ENCODE peak calls at places on chromosomes 11 and 22, in seven cellular contexts. V is vagina, M is IMR-90, H is left ventricle myocardium inferior, K is HCT116, Q is sigmoid colon, N is psoas muscle. I is an unnamed sample.
A peak's percentile ranks its signal among the peaks of the same experiment; 100 is the strongest.

GRCh38 chr11:74837191-74837590 is 88.5 kb downstream of the RNF169 start:
- DNase-seq in V (no peak), M (no peak), H (no peak), K (no peak), Q (no peak), N (no peak), I (no peak)

GRCh38 chr22:17922925-17923898 is 101.1 kb downstream of the MICAL3 start:
- DNase-seq in V (no peak), M (peak; percentile 89), H (no peak), K (no peak), Q (no peak), N (no peak), I (no peak)

GRCh38 chr11:81915045-81915444 is 818.6 kb downstream of the FAM181B start:
- DNase-seq in V (no peak), M (no peak), H (no peak), K (no peak), Q (no peak), N (no peak), I (no peak)

GRCh38 chr11:31803813-31804438 is 7.2 kb downstream of the PAX6 start:
- DNase-seq in V (no peak), M (no peak), H (no peak), K (no peak), Q (no peak), N (no peak), I (no peak)

GRCh38 chr11:61507962-61508824 is at the start of gene LRRC10B:
- DNase-seq in V (no peak), M (no peak), H (no peak), K (peak; percentile 52), Q (no peak), N (peak; percentile 33), I (no peak)

GRCh38 chr11:28964811-28965210 is 856.6 kb downstream of the METTL15 start:
- DNase-seq in V (no peak), M (peak; percentile 66), H (no peak), K (no peak), Q (no peak), N (no peak), I (no peak)

GRCh38 chr11:45652781-45653180 is 12.6 kb downstream of the CHST1 start:
- DNase-seq in V (peak; percentile 77), M (peak; percentile 52), H (no peak), K (no peak), Q (peak; percentile 62), N (no peak), I (no peak)

GRCh38 chr22:48822278-48823233 is 1005.1 kb downstream of the BRD1 start:
- DNase-seq in V (no peak), M (no peak), H (no peak), K (no peak), Q (no peak), N (no peak), I (no peak)

GRCh38 chr11:128226106-128226716 is 361.1 kb downstream of the ETS1 start:
- DNase-seq in V (no peak), M (no peak), H (no peak), K (no peak), Q (no peak), N (no peak), I (no peak)

GRCh38 chr11:67056267-67056639 is 394 bp upstream of the RHOD start:
- DNase-seq in V (no peak), M (no peak), H (no peak), K (no peak), Q (no peak), N (no peak), I (no peak)

GRCh38 chr11:62012451-62013265 is 45.2 kb upstream of the FTH1 start:
- DNase-seq in V (no peak), M (peak; percentile 42), H (no peak), K (no peak), Q (no peak), N (no peak), I (no peak)

GRCh38 chr11:135027461-135027860 is 615.4 kb upstream of the B3GAT1 start:
- DNase-seq in V (no peak), M (peak; percentile 31), H (no peak), K (no peak), Q (no peak), N (no peak), I (no peak)

GRCh38 chr11:62435741-62436485 is 17.1 kb downstream of the SCGB1A1 start:
- DNase-seq in V (no peak), M (no peak), H (no peak), K (no peak), Q (no peak), N (no peak), I (no peak)

GRCh38 chr22:24525416-24526037 is 29.4 kb downstream of the GUCD1 start:
- DNase-seq in V (no peak), M (peak; percentile 65), H (peak; percentile 77), K (peak; percentile 54), Q (peak; percentile 80), N (peak; percentile 78), I (no peak)

GRCh38 chr22:37229805-37230672 is 14.0 kb downstream of the RAC2 start:
- DNase-seq in V (no peak), M (peak; percentile 51), H (peak; percentile 46), K (peak; percentile 51), Q (no peak), N (no peak), I (no peak)

GRCh38 chr22:17836977-17837742 is 62.9 kb upstream of the BID start:
- DNase-seq in V (no peak), M (no peak), H (no peak), K (no peak), Q (no peak), N (no peak), I (no peak)

GRCh38 chr22:37569009-37569920 is 9.0 kb downstream of the CDC42EP1 start:
- DNase-seq in V (no peak), M (no peak), H (no peak), K (no peak), Q (no peak), N (no peak), I (no peak)

GRCh38 chr11:60875366-60875720 is 8.0 kb downstream of the ZP1 start:
- DNase-seq in V (no peak), M (no peak), H (no peak), K (no peak), Q (peak; percentile 38), N (no peak), I (no peak)

GRCh38 chr11:124415356-124415923 is 9.2 kb downstream of the OR8B4 start:
- DNase-seq in V (no peak), M (peak; percentile 69), H (no peak), K (peak; percentile 46), Q (no peak), N (no peak), I (no peak)

GRCh38 chr11:36257351-36257750 is 31.9 kb downstream of the COMMD9 start:
- DNase-seq in V (no peak), M (peak; percentile 54), H (no peak), K (no peak), Q (no peak), N (no peak), I (no peak)

GRCh38 chr11:108498046-108498815 is at the start of gene POGLUT3:
- DNase-seq in V (no peak), M (peak; percentile 49), H (peak; percentile 63), K (no peak), Q (peak; percentile 85), N (peak; percentile 61), I (no peak)
- TF ChIP-seq CTCF in V (no peak), M (no peak), H (no peak), K (no peak), Q (no peak), N (no peak), I (peak; percentile 13)

GRCh38 chr11:130915556-130916237 is 582 bp downstream of the SNX19 start:
- DNase-seq in V (no peak), M (no peak), H (no peak), K (no peak), Q (no peak), N (no peak), I (no peak)

GRCh38 chr11:130918081-130918480 is 1.8 kb upstream of the SNX19 start:
- DNase-seq in V (no peak), M (no peak), H (no peak), K (no peak), Q (no peak), N (no peak), I (no peak)

GRCh38 chr11:130916910-130917309 is 631 bp upstream of the SNX19 start:
- DNase-seq in V (no peak), M (no peak), H (no peak), K (no peak), Q (no peak), N (no peak), I (no peak)

GRCh38 chr11:130913268-130913667 is 3.0 kb downstream of the SNX19 start:
- DNase-seq in V (no peak), M (no peak), H (no peak), K (no peak), Q (no peak), N (no peak), I (no peak)

DNA sequence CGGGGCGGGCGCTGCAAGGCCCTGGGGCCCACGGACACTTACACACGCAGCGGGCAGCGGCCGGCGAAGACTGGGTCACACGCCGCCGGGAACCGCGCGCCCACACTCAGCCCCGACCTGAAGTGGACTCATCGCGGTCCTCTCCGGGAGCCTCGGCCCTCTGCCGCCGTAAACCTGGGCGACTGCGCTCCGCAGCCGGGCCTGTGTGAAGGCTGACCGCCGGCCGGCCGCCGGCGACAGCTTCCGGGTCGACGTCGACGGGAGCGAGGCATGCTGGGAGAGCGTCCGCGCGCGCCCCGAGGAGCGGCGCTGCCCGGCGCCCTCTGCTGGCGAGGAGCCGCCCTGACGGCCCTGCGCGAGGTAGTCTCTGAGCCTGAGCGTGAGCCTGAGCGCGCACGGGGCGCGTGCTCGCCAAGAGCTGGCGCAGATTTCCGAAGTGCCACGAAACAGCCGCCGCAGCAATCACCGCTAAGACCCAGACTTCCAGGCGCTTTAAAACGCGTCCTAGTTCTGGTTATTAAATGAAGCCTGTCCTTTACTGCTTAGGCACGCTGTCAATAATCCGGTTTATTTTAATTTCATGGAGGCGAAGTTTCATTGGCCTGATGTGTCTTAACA is at the start of gene SNX19:
- DNase-seq in V (no peak), M (peak; percentile 88), H (peak; percentile 95), K (peak; percentile 69), Q (peak; percentile 96), N (peak; percentile 95), I (peak; percentile 38)
- H3K27ac ChIP-seq in V (peak within 1 kb of the TSS; percentile 87), M (peak within 1 kb of the TSS; percentile 81), H (peak within 1 kb of the TSS; percentile 90), K (peak within 1 kb of the TSS; percentile 48), Q (peak within 1 kb of the TSS; percentile 92), N (peak within 1 kb of the TSS; percentile 93), I (peak within 1 kb of the TSS; percentile 91)

DNA sequence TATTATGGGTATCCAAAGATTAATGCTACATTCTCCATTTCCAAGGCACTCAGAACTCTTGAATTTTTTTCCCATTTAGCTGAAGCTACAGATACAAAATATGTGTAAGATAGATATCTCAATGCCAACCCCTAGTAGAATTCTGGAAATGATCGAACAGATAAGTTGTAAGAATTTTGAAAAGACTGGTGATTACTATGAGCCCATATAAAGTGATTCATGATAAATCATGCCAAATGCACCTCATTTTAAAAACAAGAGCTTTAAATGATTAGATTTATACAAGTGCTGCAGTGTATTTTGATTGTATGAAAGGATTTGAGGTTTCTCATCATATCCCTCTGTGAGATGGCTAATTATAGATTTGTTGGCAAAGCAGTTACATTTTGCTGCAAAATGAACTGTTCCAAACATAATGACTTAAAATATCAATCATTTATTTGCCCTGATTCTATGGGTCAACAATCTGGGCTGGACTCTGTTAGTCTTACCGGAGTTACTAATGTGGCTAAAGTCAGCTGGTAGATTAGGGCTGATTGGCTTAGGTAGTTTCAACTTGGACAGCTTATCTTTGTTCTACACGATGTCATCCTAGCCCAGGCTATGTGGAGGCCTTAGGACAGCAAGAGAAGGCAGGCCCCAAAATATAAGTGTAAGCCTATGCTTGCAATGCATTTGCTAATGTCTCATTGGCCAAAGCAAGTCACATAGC is 3.4 kb downstream of the OR10V1 start:
- DNase-seq in V (no peak), M (peak; percentile 4), H (no peak), K (no peak), Q (no peak), N (no peak), I (no peak)
- H3K4me3 ChIP-seq in V (no peak overlapping the region), M (no peak overlapping the region), H (no peak overlapping the region), K (no peak overlapping the region), Q (no peak overlapping the region), N (no peak overlapping the region), I (no peak overlapping the region)

GRCh38 chr11:57567512-57568329 is at the start of gene UBE2L6:
- DNase-seq in V (no peak), M (no peak), H (peak; percentile 83), K (no peak), Q (peak; percentile 74), N (peak; percentile 50), I (peak; percentile 21)
- TF ChIP-seq CTCF in V (no peak), M (peak; percentile 39), H (no peak), K (no peak), Q (no peak), N (no peak), I (peak; percentile 94)

I was measured in esophagus squamous epithelium.